ENCODE peak calls at places on chromosomes 16 and 17, in four cellular contexts. S is non-pigmented ciliary epithelial cell; I is body of pancreas; N is CD4-positive, alpha-beta T cell. Q is an unnamed sample.

GRCh38 chr16:85227924-85228462 is 115.7 kb upstream of the CIBAR2 start:
- DNase-seq in I (no peak), S (no peak), N (no peak), Q (no peak)

GRCh38 chr17:39196820-39197331 is 593 bp downstream of the CACNB1 start:
- DNase-seq in S (no peak), N (no peak), I (no peak), Q (no peak)

GRCh38 chr17:68600881-68601564 is at the start of gene FAM20A:
- DNase-seq in N (no peak), I (peak), S (no peak), Q (no peak)

GRCh38 chr17:2170023-2170422 is 115.1 kb downstream of the HIC1 start:
- DNase-seq in I (no peak), S (no peak), N (peak), Q (no peak)

GRCh38 chr17:64994281-64994680 is 62.3 kb downstream of the GNA13 start:
- DNase-seq in N (no peak), I (no peak), S (no peak), Q (no peak)

GRCh38 chr17:45784293-45784582 is at the start of gene CRHR1:
- DNase-seq in S (no peak), N (no peak), I (no peak), Q (no peak)

GRCh38 chr16:86872126-86872525 is 293.8 kb downstream of the FOXL1 start:
- DNase-seq in S (no peak), N (no peak), I (no peak), Q (no peak)

GRCh38 chr16:88469615-88470395 is 16.7 kb downstream of the ZFPM1 start:
- DNase-seq in S (no peak), N (peak), I (no peak), Q (no peak)

GRCh38 chr16:89291355-89291754 is 73.9 kb downstream of the ZNF778 start:
- DNase-seq in S (no peak), I (no peak), N (no peak), Q (no peak)

GRCh38 chr17:1783834-1784611 is 22.2 kb downstream of the SERPINF1 start:
- DNase-seq in S (no peak), I (peak), N (no peak), Q (peak)

GRCh38 chr17:71035226-71035625 is 865.9 kb downstream of the KCNJ2 start:
- DNase-seq in I (no peak), S (no peak), N (no peak), Q (no peak)

GRCh38 chr16:67462279-67462655 is 18.7 kb downstream of the ATP6V0D1 start:
- DNase-seq in N (no peak), S (no peak), I (no peak), Q (no peak)

GRCh38 chr17:36846410-36847292 is 90.6 kb upstream of the LHX1 start:
- DNase-seq in N (no peak), I (no peak), S (no peak), Q (no peak)

GRCh38 chr16:4882633-4883285 is 35.5 kb downstream of the UBN1 start:
- DNase-seq in I (peak), S (peak), N (no peak), Q (peak)

GRCh38 chr17:39209317-39210092 is 9.4 kb downstream of the RPL19 start:
- DNase-seq in I (peak), N (peak), S (no peak), Q (peak)

GRCh38 chr17:17055286-17056166 is 13.3 kb downstream of the MPRIP start:
- DNase-seq in I (peak), S (no peak), N (no peak), Q (no peak)

GRCh38 chr16:19844945-19845641 is 39.6 kb downstream of the GPRC5B start:
- DNase-seq in N (no peak), I (no peak), S (peak), Q (no peak)

GRCh38 chr16:3864562-3864961 is 16.0 kb downstream of the CREBBP start:
- DNase-seq in S (no peak), I (no peak), N (no peak), Q (no peak)

GRCh38 chr16:67030221-67030962 is 1.4 kb downstream of the CBFB start:
- DNase-seq in I (no peak), N (no peak), S (no peak), Q (no peak)

GRCh38 chr17:76142044-76143041 is 1.3 kb upstream of the FOXJ1 start:
- DNase-seq in N (no peak), I (no peak), S (no peak), Q (no peak)

GRCh38 chr17:74282587-74283370 is 8.7 kb downstream of the DNAI2 start:
- DNase-seq in S (no peak), I (no peak), N (peak), Q (no peak)

GRCh38 chr17:38460082-38460715 is 31.9 kb downstream of the ARHGAP23 start:
- DNase-seq in I (no peak), N (no peak), S (no peak), Q (no peak)

GRCh38 chr16:12228607-12229499 is 252.3 kb downstream of the SNX29 start:
- DNase-seq in I (peak), N (no peak), S (no peak), Q (peak)

GRCh38 chr16:49995720-49996119 is 29.3 kb upstream of the CNEP1R1 start:
- DNase-seq in I (no peak), N (no peak), S (no peak), Q (no peak)